ENCODE peak calls at places on chromosomes 2 and 18, in four cellular contexts. One of them, this sample, is unnamed.

GRCh38 chr2:26395394-26395793 is 6.3 kb upstream of the DRC1 start:
- DNase-seq in GM03348: no peak
- DNase-seq in astrocyte of the spinal cord: no peak
- DNase-seq in neural crest cell: no peak
- DNase-seq in this sample: no peak

GRCh38 chr2:118738524-118739308 is 108.7 kb downstream of the EN1 start:
- DNase-seq in astrocyte of the spinal cord: peak; percentile 97
- DNase-seq in GM03348: peak; percentile 89
- DNase-seq in neural crest cell: no peak
- DNase-seq in this sample: peak; percentile 94

GRCh38 chr18:12742453-12742852 is 39.6 kb downstream of the PSMG2 start:
- DNase-seq in neural crest cell: no peak
- DNase-seq in GM03348: peak; percentile 48
- DNase-seq in astrocyte of the spinal cord: peak; percentile 35
- DNase-seq in this sample: peak; percentile 10

GRCh38 chr2:105078906-105079305 is 41.0 kb downstream of the MRPS9 start:
- DNase-seq in GM03348: no peak
- DNase-seq in neural crest cell: no peak
- DNase-seq in astrocyte of the spinal cord: no peak
- DNase-seq in this sample: no peak

GRCh38 chr18:23689031-23689615 is at the start of gene LAMA3:
- DNase-seq in neural crest cell: peak; percentile 19
- DNase-seq in GM03348: peak; percentile 82
- DNase-seq in astrocyte of the spinal cord: peak; percentile 28
- DNase-seq in this sample: peak; percentile 51

GRCh38 chr2:159326569-159327255 is 40.2 kb upstream of the WDSUB1 start:
- DNase-seq in GM03348: peak; percentile 54
- DNase-seq in neural crest cell: no peak
- DNase-seq in astrocyte of the spinal cord: peak; percentile 10
- DNase-seq in this sample: peak; percentile 11

GRCh38 chr2:135913726-135914365 is 37.6 kb upstream of the MCM6 start:
- DNase-seq in GM03348: peak; percentile 52
- DNase-seq in astrocyte of the spinal cord: peak; percentile 59
- DNase-seq in neural crest cell: peak; percentile 42
- DNase-seq in this sample: peak; percentile 43

GRCh38 chr2:168138369-168138768 is 109.0 kb downstream of the STK39 start:
- DNase-seq in neural crest cell: peak; percentile 18
- DNase-seq in GM03348: no peak
- DNase-seq in astrocyte of the spinal cord: peak; percentile 69
- DNase-seq in this sample: no peak

GRCh38 chr2:120785228-120785966 is 49.7 kb downstream of the GLI2 start:
- DNase-seq in astrocyte of the spinal cord: no peak
- DNase-seq in neural crest cell: no peak
- DNase-seq in GM03348: no peak
- DNase-seq in this sample: no peak

GRCh38 chr2:38145226-38145625 is 69.3 kb upstream of the CYP1B1 start:
- DNase-seq in GM03348: no peak
- DNase-seq in neural crest cell: no peak
- DNase-seq in astrocyte of the spinal cord: no peak
- DNase-seq in this sample: no peak

GRCh38 chr2:41853427-41854191 is 194.2 kb upstream of the PKDCC start:
- DNase-seq in astrocyte of the spinal cord: peak; percentile 58
- DNase-seq in neural crest cell: peak; percentile 73
- DNase-seq in GM03348: peak; percentile 70
- DNase-seq in this sample: peak; percentile 67

GRCh38 chr2:213157242-213157641 is 5.8 kb upstream of the IKZF2 start:
- DNase-seq in GM03348: no peak
- DNase-seq in neural crest cell: no peak
- DNase-seq in astrocyte of the spinal cord: no peak
- DNase-seq in this sample: no peak

GRCh38 chr2:28716265-28716865 is 35.3 kb upstream of the PPP1CB start:
- DNase-seq in neural crest cell: no peak
- DNase-seq in astrocyte of the spinal cord: peak; percentile 92
- DNase-seq in GM03348: peak; percentile 84
- DNase-seq in this sample: peak; percentile 89

GRCh38 chr2:205198130-205198505 is 484.2 kb upstream of the NRP2 start:
- DNase-seq in neural crest cell: no peak
- DNase-seq in astrocyte of the spinal cord: peak; percentile 44
- DNase-seq in GM03348: peak; percentile 74
- DNase-seq in this sample: peak; percentile 58

GRCh38 chr2:100643459-100643858 is 80.7 kb downstream of the PDCL3 start:
- DNase-seq in GM03348: no peak
- DNase-seq in neural crest cell: no peak
- DNase-seq in astrocyte of the spinal cord: no peak
- DNase-seq in this sample: no peak

GRCh38 chr2:85844486-85844885 is 44.3 kb downstream of the ST3GAL5 start:
- DNase-seq in astrocyte of the spinal cord: no peak
- DNase-seq in neural crest cell: no peak
- DNase-seq in GM03348: no peak
- DNase-seq in this sample: no peak

GRCh38 chr2:167487728-167488127 is 599.4 kb downstream of the XIRP2 start:
- DNase-seq in GM03348: no peak
- DNase-seq in neural crest cell: no peak
- DNase-seq in astrocyte of the spinal cord: no peak
- DNase-seq in this sample: no peak

GRCh38 chr2:235215248-235215647 is 263.4 kb downstream of the SH3BP4 start:
- DNase-seq in astrocyte of the spinal cord: no peak
- DNase-seq in GM03348: no peak
- DNase-seq in neural crest cell: no peak
- DNase-seq in this sample: no peak

GRCh38 chr2:42446503-42447271 is 47.1 kb downstream of the KCNG3 start:
- DNase-seq in GM03348: no peak
- DNase-seq in neural crest cell: no peak
- DNase-seq in astrocyte of the spinal cord: no peak
- DNase-seq in this sample: no peak

GRCh38 chr2:107064750-107065149 is 178.8 kb upstream of the ST6GAL2 start:
- DNase-seq in astrocyte of the spinal cord: no peak
- DNase-seq in GM03348: no peak
- DNase-seq in neural crest cell: no peak
- DNase-seq in this sample: no peak

GRCh38 chr2:112728384-112729175 is 7.8 kb downstream of the NT5DC4 start:
- DNase-seq in astrocyte of the spinal cord: no peak
- DNase-seq in neural crest cell: no peak
- DNase-seq in GM03348: no peak
- DNase-seq in this sample: no peak

GRCh38 chr2:180003566-180003965 is 3.5 kb downstream of the CWC22 start:
- DNase-seq in neural crest cell: no peak
- DNase-seq in GM03348: no peak
- DNase-seq in astrocyte of the spinal cord: no peak
- DNase-seq in this sample: no peak

GRCh38 chr18:37538526-37539205 is 26.9 kb downstream of the CELF4 start:
- DNase-seq in GM03348: no peak
- DNase-seq in neural crest cell: no peak
- DNase-seq in astrocyte of the spinal cord: no peak
- DNase-seq in this sample: no peak

GRCh38 chr18:9722691-9723090 is 14.6 kb downstream of the RAB31 start:
- DNase-seq in astrocyte of the spinal cord: no peak
- DNase-seq in neural crest cell: no peak
- DNase-seq in GM03348: no peak
- DNase-seq in this sample: no peak

GRCh38 chr2:63667132-63667531 is 78.4 kb downstream of the MDH1 start:
- DNase-seq in GM03348: no peak
- DNase-seq in astrocyte of the spinal cord: no peak
- DNase-seq in neural crest cell: no peak
- DNase-seq in this sample: peak; percentile 21

GRCh38 chr2:143399679-143400078 is 270.5 kb downstream of the ARHGAP15 start:
- DNase-seq in astrocyte of the spinal cord: no peak
- DNase-seq in neural crest cell: no peak
- DNase-seq in GM03348: no peak
- DNase-seq in this sample: no peak

GRCh38 chr2:147364597-147364996 is 480.2 kb upstream of the ACVR2A start:
- DNase-seq in neural crest cell: no peak
- DNase-seq in GM03348: no peak
- DNase-seq in astrocyte of the spinal cord: no peak
- DNase-seq in this sample: no peak

GRCh38 chr2:236659758-236660150 is 90.1 kb downstream of the ACKR3 start:
- DNase-seq in GM03348: no peak
- DNase-seq in neural crest cell: no peak
- DNase-seq in astrocyte of the spinal cord: peak; percentile 85
- DNase-seq in this sample: no peak

GRCh38 chr2:207405150-207405549 is 124.6 kb upstream of the CREB1 start:
- DNase-seq in GM03348: no peak
- DNase-seq in astrocyte of the spinal cord: no peak
- DNase-seq in neural crest cell: no peak
- DNase-seq in this sample: no peak

GRCh38 chr2:30105556-30105955 is 41.3 kb upstream of the YPEL5 start:
- DNase-seq in GM03348: no peak
- DNase-seq in astrocyte of the spinal cord: no peak
- DNase-seq in neural crest cell: no peak
- DNase-seq in this sample: peak; percentile 21

GRCh38 chr2:63663013-63663864 is 74.5 kb downstream of the MDH1 start:
- DNase-seq in astrocyte of the spinal cord: no peak
- DNase-seq in GM03348: no peak
- DNase-seq in neural crest cell: no peak
- DNase-seq in this sample: no peak

GRCh38 chr2:175431054-175431780 is 249.7 kb upstream of the ATP5MC3 start:
- DNase-seq in astrocyte of the spinal cord: no peak
- DNase-seq in GM03348: no peak
- DNase-seq in neural crest cell: no peak
- DNase-seq in this sample: no peak

GRCh38 chr2:126771094-126771493 is 115.1 kb downstream of the GYPC start:
- DNase-seq in astrocyte of the spinal cord: no peak
- DNase-seq in neural crest cell: no peak
- DNase-seq in GM03348: no peak
- DNase-seq in this sample: no peak

GRCh38 chr2:62201307-62201706 is 5.4 kb downstream of the B3GNT2 start:
- DNase-seq in astrocyte of the spinal cord: no peak
- DNase-seq in GM03348: no peak
- DNase-seq in neural crest cell: no peak
- DNase-seq in this sample: peak; percentile 21

GRCh38 chr2:62284980-62285379 is 89.1 kb downstream of the B3GNT2 start:
- DNase-seq in astrocyte of the spinal cord: no peak
- DNase-seq in GM03348: no peak
- DNase-seq in neural crest cell: no peak
- DNase-seq in this sample: no peak

GRCh38 chr2:1633092-1633721 is 111.1 kb downstream of the PXDN start:
- DNase-seq in neural crest cell: no peak
- DNase-seq in astrocyte of the spinal cord: no peak
- DNase-seq in GM03348: no peak
- DNase-seq in this sample: no peak